ENCODE peak calls at places on chromosome 17, in eight cellular contexts. One of them, this sample, is unnamed.
A peak's percentile ranks its signal among the peaks of the same experiment; 100 is the strongest.

GRCh38 chr17:35630530-35631148 is 43.5 kb downstream of the AP2B1 start:
- DNase-seq in lower lobe of right lung: no peak
- DNase-seq in upper lobe of right lung: no peak
- DNase-seq in colonic mucosa: no peak
- DNase-seq in small intestine: no peak
- DNase-seq in trophoblast cell: peak; percentile 60
- DNase-seq in CD8-positive, alpha-beta T cell: no peak
- DNase-seq in iPS DF 6.9: no peak
- DNase-seq in this sample: no peak

GRCh38 chr17:43360376-43360738 is 38.4 kb upstream of the ARL4D start:
- DNase-seq in lower lobe of right lung: no peak
- DNase-seq in upper lobe of right lung: no peak
- DNase-seq in colonic mucosa: peak; percentile 39
- DNase-seq in small intestine: peak; percentile 77
- DNase-seq in trophoblast cell: peak; percentile 99
- DNase-seq in CD8-positive, alpha-beta T cell: peak; percentile 48
- DNase-seq in iPS DF 6.9: no peak
- DNase-seq in this sample: peak; percentile 62

GRCh38 chr17:17179371-17179827 is 26.7 kb downstream of the PLD6 start:
- DNase-seq in lower lobe of right lung: no peak
- DNase-seq in upper lobe of right lung: no peak
- DNase-seq in colonic mucosa: no peak
- DNase-seq in small intestine: no peak
- DNase-seq in trophoblast cell: no peak
- DNase-seq in CD8-positive, alpha-beta T cell: no peak
- DNase-seq in iPS DF 6.9: no peak
- DNase-seq in this sample: no peak

GRCh38 chr17:19996502-19996901 is 12.7 kb upstream of the SPECC1 start:
- DNase-seq in lower lobe of right lung: no peak
- DNase-seq in upper lobe of right lung: no peak
- DNase-seq in colonic mucosa: no peak
- DNase-seq in small intestine: no peak
- DNase-seq in trophoblast cell: no peak
- DNase-seq in CD8-positive, alpha-beta T cell: no peak
- DNase-seq in iPS DF 6.9: no peak
- DNase-seq in this sample: no peak

GRCh38 chr17:2883544-2884203 is 87.4 kb downstream of the RAP1GAP2 start:
- DNase-seq in lower lobe of right lung: no peak
- DNase-seq in upper lobe of right lung: no peak
- DNase-seq in colonic mucosa: no peak
- DNase-seq in small intestine: peak; percentile 43
- DNase-seq in trophoblast cell: no peak
- DNase-seq in CD8-positive, alpha-beta T cell: no peak
- DNase-seq in iPS DF 6.9: no peak
- DNase-seq in this sample: peak; percentile 15

GRCh38 chr17:67491009-67491677 is 114.1 kb downstream of the PITPNC1 start:
- DNase-seq in lower lobe of right lung: peak; percentile 87
- DNase-seq in upper lobe of right lung: peak; percentile 87
- DNase-seq in colonic mucosa: peak; percentile 51
- DNase-seq in small intestine: no peak
- DNase-seq in trophoblast cell: peak; percentile 99
- DNase-seq in CD8-positive, alpha-beta T cell: no peak
- DNase-seq in iPS DF 6.9: no peak
- DNase-seq in this sample: no peak

GRCh38 chr17:37770631-37771518 is 26.0 kb upstream of the HNF1B start:
- DNase-seq in lower lobe of right lung: peak; percentile 75
- DNase-seq in upper lobe of right lung: peak; percentile 80
- DNase-seq in colonic mucosa: peak; percentile 88
- DNase-seq in small intestine: peak; percentile 81
- DNase-seq in trophoblast cell: peak; percentile 83
- DNase-seq in CD8-positive, alpha-beta T cell: no peak
- DNase-seq in iPS DF 6.9: peak; percentile 5
- DNase-seq in this sample: peak; percentile 50

GRCh38 chr17:12680407-12680897 is 14.8 kb downstream of the MYOCD start:
- DNase-seq in lower lobe of right lung: no peak
- DNase-seq in upper lobe of right lung: no peak
- DNase-seq in colonic mucosa: no peak
- DNase-seq in small intestine: no peak
- DNase-seq in trophoblast cell: peak; percentile 16
- DNase-seq in CD8-positive, alpha-beta T cell: no peak
- DNase-seq in iPS DF 6.9: no peak
- DNase-seq in this sample: no peak

GRCh38 chr17:81165246-81166032 is at the start of gene PVALEF:
- DNase-seq in lower lobe of right lung: peak; percentile 44
- DNase-seq in upper lobe of right lung: no peak
- DNase-seq in colonic mucosa: no peak
- DNase-seq in small intestine: peak; percentile 43
- DNase-seq in trophoblast cell: peak; percentile 21
- DNase-seq in CD8-positive, alpha-beta T cell: no peak
- DNase-seq in iPS DF 6.9: no peak
- DNase-seq in this sample: no peak

GRCh38 chr17:28904800-28905199 is 1.9 kb upstream of the DHRS13 start:
- DNase-seq in lower lobe of right lung: no peak
- DNase-seq in upper lobe of right lung: no peak
- DNase-seq in colonic mucosa: no peak
- DNase-seq in small intestine: no peak
- DNase-seq in trophoblast cell: no peak
- DNase-seq in CD8-positive, alpha-beta T cell: no peak
- DNase-seq in iPS DF 6.9: no peak
- DNase-seq in this sample: no peak

GRCh38 chr17:57578608-57578990 is 166.5 kb downstream of the CCDC182 start:
- DNase-seq in lower lobe of right lung: no peak
- DNase-seq in upper lobe of right lung: no peak
- DNase-seq in colonic mucosa: no peak
- DNase-seq in small intestine: no peak
- DNase-seq in trophoblast cell: no peak
- DNase-seq in CD8-positive, alpha-beta T cell: no peak
- DNase-seq in iPS DF 6.9: no peak
- DNase-seq in this sample: peak; percentile 45

GRCh38 chr17:20189322-20189721 is 180.2 kb downstream of the SPECC1 start:
- DNase-seq in lower lobe of right lung: no peak
- DNase-seq in upper lobe of right lung: no peak
- DNase-seq in colonic mucosa: no peak
- DNase-seq in small intestine: peak; percentile 34
- DNase-seq in trophoblast cell: peak; percentile 46
- DNase-seq in CD8-positive, alpha-beta T cell: no peak
- DNase-seq in iPS DF 6.9: no peak
- DNase-seq in this sample: no peak

GRCh38 chr17:7346761-7347614 is 5.0 kb upstream of the KCTD11 start:
- DNase-seq in lower lobe of right lung: no peak
- DNase-seq in upper lobe of right lung: no peak
- DNase-seq in colonic mucosa: no peak
- DNase-seq in small intestine: no peak
- DNase-seq in trophoblast cell: no peak
- DNase-seq in CD8-positive, alpha-beta T cell: no peak
- DNase-seq in iPS DF 6.9: no peak
- DNase-seq in this sample: no peak

GRCh38 chr17:49777577-49777976 is 10.9 kb upstream of the KAT7 start:
- DNase-seq in lower lobe of right lung: no peak
- DNase-seq in upper lobe of right lung: no peak
- DNase-seq in colonic mucosa: no peak
- DNase-seq in small intestine: no peak
- DNase-seq in trophoblast cell: no peak
- DNase-seq in CD8-positive, alpha-beta T cell: no peak
- DNase-seq in iPS DF 6.9: no peak
- DNase-seq in this sample: no peak

GRCh38 chr17:75694536-75694935 is 26.7 kb upstream of the ITGB4 start:
- DNase-seq in lower lobe of right lung: no peak
- DNase-seq in upper lobe of right lung: no peak
- DNase-seq in colonic mucosa: no peak
- DNase-seq in small intestine: no peak
- DNase-seq in trophoblast cell: no peak
- DNase-seq in CD8-positive, alpha-beta T cell: no peak
- DNase-seq in iPS DF 6.9: no peak
- DNase-seq in this sample: no peak

GRCh38 chr17:78125138-78125913 is 3.2 kb downstream of the TMC6 start:
- DNase-seq in lower lobe of right lung: no peak
- DNase-seq in upper lobe of right lung: no peak
- DNase-seq in colonic mucosa: no peak
- DNase-seq in small intestine: no peak
- DNase-seq in trophoblast cell: no peak
- DNase-seq in CD8-positive, alpha-beta T cell: no peak
- DNase-seq in iPS DF 6.9: no peak
- DNase-seq in this sample: no peak
- H3K4me3 ChIP-seq in lower lobe of right lung: peak overlapping the region; percentile 3
- H3K4me3 ChIP-seq in upper lobe of right lung: no peak overlapping the region
- H3K4me3 ChIP-seq in colonic mucosa: peak overlapping the region; percentile 9
- H3K4me3 ChIP-seq in small intestine: no peak overlapping the region
- H3K4me3 ChIP-seq in trophoblast cell: no peak overlapping the region
- H3K4me3 ChIP-seq in CD8-positive, alpha-beta T cell: peak overlapping the region; percentile 95
- H3K4me3 ChIP-seq in iPS DF 6.9: no peak overlapping the region
- H3K4me3 ChIP-seq in this sample: no peak overlapping the region

GRCh38 chr17:82327757-82328140 is 5.8 kb downstream of the SECTM1 start:
- DNase-seq in lower lobe of right lung: no peak
- DNase-seq in upper lobe of right lung: no peak
- DNase-seq in colonic mucosa: no peak
- DNase-seq in small intestine: no peak
- DNase-seq in trophoblast cell: no peak
- DNase-seq in CD8-positive, alpha-beta T cell: no peak
- DNase-seq in iPS DF 6.9: no peak
- DNase-seq in this sample: no peak
- H3K9me3 ChIP-seq in lower lobe of right lung: no peaks in the 10 kb centered on the region
- H3K9me3 ChIP-seq in upper lobe of right lung: no peaks in the 10 kb centered on the region
- H3K9me3 ChIP-seq in colonic mucosa: no peaks in the 10 kb centered on the region
- H3K9me3 ChIP-seq in small intestine: no peaks in the 10 kb centered on the region
- H3K9me3 ChIP-seq in trophoblast cell: peaks cover 6% of the 10 kb centered on the region
- H3K9me3 ChIP-seq in CD8-positive, alpha-beta T cell: no peaks in the 10 kb centered on the region
- H3K9me3 ChIP-seq in iPS DF 6.9: no peaks in the 10 kb centered on the region
- H3K9me3 ChIP-seq in this sample: no peaks in the 10 kb centered on the region

GRCh38 chr17:30278032-30278431 is 13.7 kb downstream of the BLMH start:
- DNase-seq in lower lobe of right lung: no peak
- DNase-seq in upper lobe of right lung: no peak
- DNase-seq in colonic mucosa: no peak
- DNase-seq in small intestine: peak; percentile 13
- DNase-seq in trophoblast cell: peak; percentile 63
- DNase-seq in CD8-positive, alpha-beta T cell: no peak
- DNase-seq in iPS DF 6.9: no peak
- DNase-seq in this sample: peak; percentile 53

GRCh38 chr17:30275911-30276310 is 15.8 kb downstream of the BLMH start:
- DNase-seq in lower lobe of right lung: no peak
- DNase-seq in upper lobe of right lung: no peak
- DNase-seq in colonic mucosa: no peak
- DNase-seq in small intestine: no peak
- DNase-seq in trophoblast cell: no peak
- DNase-seq in CD8-positive, alpha-beta T cell: no peak
- DNase-seq in iPS DF 6.9: no peak
- DNase-seq in this sample: no peak

GRCh38 chr17:30274887-30275286 is 16.9 kb downstream of the BLMH start:
- DNase-seq in lower lobe of right lung: no peak
- DNase-seq in upper lobe of right lung: no peak
- DNase-seq in colonic mucosa: no peak
- DNase-seq in small intestine: no peak
- DNase-seq in trophoblast cell: no peak
- DNase-seq in CD8-positive, alpha-beta T cell: no peak
- DNase-seq in iPS DF 6.9: no peak
- DNase-seq in this sample: no peak

GRCh38 chr17:30271102-30271501 is 20.6 kb downstream of the BLMH start:
- DNase-seq in lower lobe of right lung: no peak
- DNase-seq in upper lobe of right lung: no peak
- DNase-seq in colonic mucosa: no peak
- DNase-seq in small intestine: no peak
- DNase-seq in trophoblast cell: peak; percentile 4
- DNase-seq in CD8-positive, alpha-beta T cell: no peak
- DNase-seq in iPS DF 6.9: no peak
- DNase-seq in this sample: no peak

DNA sequence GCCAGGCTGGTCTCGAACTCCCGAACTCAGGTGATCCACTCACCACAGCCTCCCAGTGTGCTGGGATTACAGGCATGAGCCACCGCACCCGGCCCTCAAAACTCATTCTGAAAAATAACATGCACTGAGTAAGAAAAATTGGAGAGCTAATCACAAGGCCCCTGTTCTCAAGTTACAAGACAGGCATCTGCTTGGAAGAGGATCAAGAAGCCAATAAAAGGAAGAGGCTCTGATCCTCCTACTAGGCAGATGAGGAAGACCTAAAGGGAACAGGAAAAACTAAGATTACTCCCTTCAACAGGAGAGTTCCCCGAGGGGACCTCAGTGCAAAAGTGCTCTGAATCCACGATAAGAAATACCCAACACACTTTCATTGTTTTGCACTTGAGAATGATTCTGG is 18.4 kb downstream of the BLMH start:
- DNase-seq in lower lobe of right lung: no peak
- DNase-seq in upper lobe of right lung: no peak
- DNase-seq in colonic mucosa: no peak
- DNase-seq in small intestine: no peak
- DNase-seq in trophoblast cell: no peak
- DNase-seq in CD8-positive, alpha-beta T cell: no peak
- DNase-seq in iPS DF 6.9: no peak
- DNase-seq in this sample: peak; percentile 49
- H3K4me1 ChIP-seq in lower lobe of right lung: no peaks in the 10 kb centered on the region
- H3K4me1 ChIP-seq in upper lobe of right lung: no peaks in the 10 kb centered on the region
- H3K4me1 ChIP-seq in colonic mucosa: no peaks in the 10 kb centered on the region
- H3K4me1 ChIP-seq in small intestine: no peaks in the 10 kb centered on the region
- H3K4me1 ChIP-seq in trophoblast cell: no peaks in the 10 kb centered on the region
- H3K4me1 ChIP-seq in CD8-positive, alpha-beta T cell: no peaks in the 10 kb centered on the region
- H3K4me1 ChIP-seq in iPS DF 6.9: no peaks in the 10 kb centered on the region
- H3K4me1 ChIP-seq in this sample: peaks cover 7% of the 10 kb centered on the region

DNA sequence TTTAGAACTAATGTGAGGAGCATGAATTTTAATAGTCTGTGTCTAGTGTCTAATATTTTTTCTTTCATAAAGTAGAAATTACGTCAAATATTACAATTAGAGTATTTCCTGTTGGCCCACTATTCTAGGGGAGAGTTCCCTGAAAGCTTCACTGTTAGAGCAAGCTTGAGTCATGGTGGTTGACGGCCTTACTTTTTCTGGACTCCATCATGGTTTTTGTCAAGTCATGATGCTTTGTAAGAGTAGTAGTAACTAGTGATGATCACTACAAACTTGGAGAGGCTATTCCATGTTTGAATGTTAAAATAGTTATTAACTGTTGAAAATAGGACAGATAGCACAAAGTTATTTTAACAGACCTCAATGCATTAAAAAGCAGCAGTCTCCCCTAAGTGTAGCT is 1.7 kb downstream of the PSMD11 start:
- DNase-seq in lower lobe of right lung: no peak
- DNase-seq in upper lobe of right lung: no peak
- DNase-seq in colonic mucosa: no peak
- DNase-seq in small intestine: no peak
- DNase-seq in trophoblast cell: no peak
- DNase-seq in CD8-positive, alpha-beta T cell: no peak
- DNase-seq in iPS DF 6.9: no peak
- DNase-seq in this sample: peak; percentile 1
- H3K4me3 ChIP-seq in lower lobe of right lung: peak overlapping the region; percentile 100
- H3K4me3 ChIP-seq in upper lobe of right lung: peak overlapping the region; percentile 100
- H3K4me3 ChIP-seq in colonic mucosa: peak overlapping the region; percentile 86
- H3K4me3 ChIP-seq in small intestine: no peak overlapping the region
- H3K4me3 ChIP-seq in trophoblast cell: no peak overlapping the region
- H3K4me3 ChIP-seq in CD8-positive, alpha-beta T cell: no peak overlapping the region
- H3K4me3 ChIP-seq in iPS DF 6.9: no peak overlapping the region
- H3K4me3 ChIP-seq in this sample: peak overlapping the region; percentile 87

DNA sequence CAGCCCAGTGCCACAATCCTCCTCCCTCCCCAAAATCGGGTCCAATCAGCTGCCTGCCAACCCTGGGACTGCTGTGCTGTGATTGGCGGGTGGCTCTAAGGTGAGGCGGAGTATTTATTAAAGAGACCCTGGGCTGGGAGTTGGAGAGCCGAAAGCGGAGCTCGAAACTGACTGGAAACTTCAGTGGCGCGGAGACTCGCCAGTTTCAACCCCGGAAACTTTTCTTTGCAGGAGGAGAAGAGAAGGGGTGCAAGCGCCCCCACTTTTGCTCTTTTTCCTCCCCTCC is at the start of gene SOX9:
- DNase-seq in lower lobe of right lung: peak; percentile 85
- DNase-seq in upper lobe of right lung: peak; percentile 90
- DNase-seq in colonic mucosa: peak; percentile 95
- DNase-seq in small intestine: peak; percentile 98
- DNase-seq in trophoblast cell: no peak
- DNase-seq in CD8-positive, alpha-beta T cell: no peak
- DNase-seq in iPS DF 6.9: peak; percentile 83
- DNase-seq in this sample: peak; percentile 98
- H3K9me3 ChIP-seq in lower lobe of right lung: no peaks in the 10 kb centered on the region
- H3K9me3 ChIP-seq in upper lobe of right lung: no peaks in the 10 kb centered on the region
- H3K9me3 ChIP-seq in colonic mucosa: no peaks in the 10 kb centered on the region
- H3K9me3 ChIP-seq in small intestine: no peaks in the 10 kb centered on the region
- H3K9me3 ChIP-seq in trophoblast cell: no peaks in the 10 kb centered on the region
- H3K9me3 ChIP-seq in CD8-positive, alpha-beta T cell: no peaks in the 10 kb centered on the region
- H3K9me3 ChIP-seq in iPS DF 6.9: no peaks in the 10 kb centered on the region
- H3K9me3 ChIP-seq in this sample: no peaks in the 10 kb centered on the region